ENCODE peak calls at places on chromosomes 16 and 17, in eight cellular contexts. R is NCI-H1436; O is caudate nucleus; V is BE2C; M is A549; N is naive B cell; Q is stimulated activated CD8-positive, alpha-beta memory T cell treated with anti-CD3 and anti-CD28 coated beads, Interleukin-15, amount 100 ng/mL, for 1 hour; T is Right ventricle myocardium superior. G is an unnamed sample.

GRCh38 chr16:52050418-52050817 is 496.5 kb downstream of the TOX3 start:
- DNase-seq in N (no peak), T (no peak), R (no peak), M (no peak), Q (no peak), O (no peak), V (no peak), G (no peak)

GRCh38 chr17:77329741-77330531 is 189.2 kb downstream of the SEC14L1 start:
- DNase-seq in N (no peak), Q (no peak), M (no peak), O (no peak), T (peak; percentile 35), R (no peak), V (no peak), G (no peak)

GRCh38 chr17:9934354-9934753 is 29.3 kb upstream of the RCVRN start:
- DNase-seq in R (no peak), Q (no peak), M (no peak), V (no peak), N (no peak), O (no peak), T (no peak), G (no peak)

GRCh38 chr16:17887963-17888362 is 417.2 kb upstream of the XYLT1 start:
- DNase-seq in R (no peak), V (no peak), T (no peak), Q (no peak), M (no peak), N (no peak), O (no peak), G (no peak)

GRCh38 chr16:88456356-88457292 is 3.5 kb downstream of the ZFPM1 start:
- DNase-seq in V (no peak), M (no peak), R (no peak), Q (no peak), O (no peak), N (no peak), T (no peak), G (no peak)

GRCh38 chr16:85898521-85899442 is at the start of gene IRF8:
- DNase-seq in T (peak; percentile 88), R (no peak), O (no peak), N (peak; percentile 89), M (peak; percentile 34), Q (peak; percentile 35), V (no peak), G (peak; percentile 45)

GRCh38 chr17:73091770-73092517 is 544 bp downstream of the SLC39A11 start:
- DNase-seq in Q (no peak), O (no peak), N (no peak), R (no peak), T (peak; percentile 53), M (peak; percentile 21), V (peak; percentile 46), G (peak; percentile 17)

GRCh38 chr16:70638814-70639792 is 7.3 kb upstream of the IL34 start:
- DNase-seq in Q (no peak), O (no peak), R (no peak), M (no peak), N (no peak), T (no peak), V (peak; percentile 58), G (peak; percentile 73)

GRCh38 chr17:83053779-83054451 is 25.5 kb upstream of the METRNL start:
- DNase-seq in O (no peak), M (no peak), Q (no peak), T (no peak), N (peak; percentile 29), V (no peak), R (no peak), G (no peak)

GRCh38 chr17:74430706-74431567 is 951 bp upstream of the GPRC5C start:
- DNase-seq in O (peak; percentile 20), T (peak; percentile 88), N (peak; percentile 26), Q (no peak), R (peak; percentile 36), M (peak; percentile 91), V (peak; percentile 47), G (peak; percentile 82)